ENCODE peak calls at places on chromosomes 11 and 22, in seven cellular contexts. D is NCI-H2029, H is NCI-H1092, C is HTR-8/SVneo, Z is GM23338, E is HS-5, S is SJSA1. U is an unnamed sample.

GRCh38 chr22:19853879-19854777 is 546 bp downstream of the GNB1L start:
- DNase-seq in D (no peak), H (no peak), C (no peak), Z (no peak), E (no peak), S (peak; percentile 40), U (peak; percentile 22)

GRCh38 chr22:20782083-20782482 is 8.2 kb downstream of the SERPIND1 start:
- DNase-seq in D (no peak), H (no peak), C (no peak), Z (no peak), E (no peak), S (no peak), U (no peak)

GRCh38 chr11:72439455-72439854 is 5.1 kb upstream of the CLPB start:
- DNase-seq in D (no peak), H (no peak), C (no peak), Z (no peak), E (peak; percentile 51), S (no peak), U (no peak)

GRCh38 chr11:70495351-70496310 is 97.3 kb downstream of the CTTN start:
- DNase-seq in D (peak; percentile 88), H (no peak), C (no peak), Z (no peak), E (no peak), S (no peak), U (no peak)

GRCh38 chr11:48013269-48013901 is 33.0 kb downstream of the PTPRJ start:
- DNase-seq in D (peak; percentile 76), H (no peak), C (no peak), Z (no peak), E (no peak), S (peak; percentile 66), U (no peak)

GRCh38 chr11:46108752-46109151 is 12.5 kb downstream of the PHF21A start:
- DNase-seq in D (no peak), H (no peak), C (no peak), Z (no peak), E (no peak), S (no peak), U (no peak)

GRCh38 chr11:96197221-96197620 is 145.8 kb downstream of the MAML2 start:
- DNase-seq in D (no peak), H (no peak), C (no peak), Z (no peak), E (no peak), S (no peak), U (no peak)

GRCh38 chr22:37546436-37547248 is 13.6 kb upstream of the CDC42EP1 start:
- DNase-seq in D (no peak), H (no peak), C (no peak), Z (peak; percentile 87), E (no peak), S (peak; percentile 69), U (peak; percentile 64)

GRCh38 chr22:48574776-48575566 is 1252.7 kb downstream of the BRD1 start:
- DNase-seq in D (peak; percentile 61), H (no peak), C (no peak), Z (peak; percentile 66), E (no peak), S (peak; percentile 72), U (peak; percentile 79)

GRCh38 chr11:6646040-6646439 is 9.6 kb downstream of the DCHS1 start:
- DNase-seq in D (no peak), H (no peak), C (no peak), Z (no peak), E (peak; percentile 68), S (no peak), U (no peak)

GRCh38 chr22:46043816-46044717 is 67.1 kb upstream of the WNT7B start:
- DNase-seq in D (peak; percentile 76), H (no peak), C (no peak), Z (peak; percentile 68), E (no peak), S (no peak), U (peak; percentile 29)

GRCh38 chr11:130786987-130787688 is 129.1 kb downstream of the SNX19 start:
- DNase-seq in D (no peak), H (no peak), C (peak; percentile 45), Z (no peak), E (no peak), S (peak; percentile 71), U (no peak)

GRCh38 chr11:126104420-126104819 is 41.8 kb upstream of the CDON start:
- DNase-seq in D (peak; percentile 24), H (peak; percentile 18), C (no peak), Z (peak; percentile 88), E (no peak), S (no peak), U (peak; percentile 85)

GRCh38 chr11:121654506-121655480 is 202.0 kb upstream of the SORL1-AS1 start:
- DNase-seq in D (peak; percentile 53), H (peak; percentile 64), C (peak; percentile 23), Z (no peak), E (no peak), S (no peak), U (no peak)

GRCh38 chr11:26247340-26247739 is 84.6 kb upstream of the ANO3 start:
- DNase-seq in D (no peak), H (no peak), C (no peak), Z (no peak), E (peak; percentile 84), S (no peak), U (no peak)

GRCh38 chr11:94186342-94187203 is 57.9 kb downstream of the PANX1 start:
- DNase-seq in D (no peak), H (no peak), C (no peak), Z (peak; percentile 13), E (no peak), S (no peak), U (no peak)

GRCh38 chr11:69799582-69799981 is 19.6 kb downstream of the FGF3 start:
- DNase-seq in D (no peak), H (no peak), C (no peak), Z (peak; percentile 85), E (peak; percentile 10), S (no peak), U (no peak)

GRCh38 chr11:119849872-119850271 is 120.9 kb upstream of the NECTIN1 start:
- DNase-seq in D (no peak), H (no peak), C (no peak), Z (no peak), E (no peak), S (no peak), U (no peak)

U was measured in WTC11.